ENCODE peak calls at places on chromosome 9, in five cellular contexts. J is fibroblast of villous mesenchyme, G is pancreas, Z is heart right ventricle, R is fibroblast of pulmonary artery. M is an unnamed sample.

GRCh38 chr9:130073373-130073772 is 19.7 kb downstream of the GPR107 start:
- DNase-seq in J (peak), G (no peak), Z (peak), R (peak), M (peak)

GRCh38 chr9:115118471-115119156 is 657 bp upstream of the TNC start:
- DNase-seq in J (peak), G (peak), Z (peak), R (peak), M (peak)

GRCh38 chr9:107039546-107039945 is 176.6 kb downstream of the ZNF462 start:
- DNase-seq in J (no peak), G (no peak), Z (no peak), R (peak), M (peak)

GRCh38 chr9:108290839-108291585 is 564.8 kb downstream of the ACTL7B start:
- DNase-seq in J (peak), G (no peak), Z (no peak), R (no peak), M (no peak)

GRCh38 chr9:134987376-134987775 is 69.7 kb upstream of the FCN1 start:
- DNase-seq in J (no peak), G (no peak), Z (no peak), R (no peak), M (no peak)

GRCh38 chr9:129306318-129306973 is 128.4 kb upstream of the IER5L start:
- DNase-seq in J (no peak), G (no peak), Z (no peak), R (no peak), M (no peak)

GRCh38 chr9:135096408-135096885 is 9.0 kb downstream of the OLFM1 start:
- DNase-seq in J (no peak), G (peak), Z (no peak), R (no peak), M (no peak)

GRCh38 chr9:101486693-101487442 is 46.8 kb upstream of the RNF20 start:
- DNase-seq in J (peak), G (peak), Z (peak), R (peak), M (peak)

GRCh38 chr9:134229466-134230091 is 65.2 kb upstream of the RNU6ATAC start:
- DNase-seq in J (no peak), G (peak), Z (no peak), R (no peak), M (no peak)

GRCh38 chr9:98117984-98118639 is 910 bp downstream of the TRIM14 start:
- DNase-seq in J (peak), G (no peak), Z (no peak), R (peak), M (peak)

GRCh38 chr9:111037744-111038335 is 430 bp downstream of the LPAR1 start:
- DNase-seq in J (peak), G (peak), Z (no peak), R (peak), M (peak)

GRCh38 chr9:124286292-124286931 is 28.7 kb downstream of the NEK6 start:
- DNase-seq in J (peak), G (no peak), Z (no peak), R (peak), M (peak)

GRCh38 chr9:90611568-90611967 is 31.1 kb downstream of the DIRAS2 start:
- DNase-seq in J (no peak), G (no peak), Z (no peak), R (no peak), M (no peak)

GRCh38 chr9:119709431-119709830 is 340.2 kb upstream of the BRINP1 start:
- DNase-seq in J (no peak), G (no peak), Z (no peak), R (no peak), M (no peak)

GRCh38 chr9:77981332-77981731 is 50.3 kb downstream of the GNAQ start:
- DNase-seq in J (no peak), G (no peak), Z (no peak), R (peak), M (peak)

GRCh38 chr9:109974143-109974917 is 194.3 kb downstream of the PALM2AKAP2 start:
- DNase-seq in J (no peak), G (no peak), Z (peak), R (no peak), M (no peak)

GRCh38 chr9:136773386-136774044 is 9.2 kb upstream of the LCN15 start:
- DNase-seq in J (no peak), G (no peak), Z (no peak), R (no peak), M (peak)

GRCh38 chr9:129170229-129170628 is 7.8 kb downstream of the IER5L start:
- DNase-seq in J (no peak), G (no peak), Z (no peak), R (peak), M (peak)

GRCh38 chr9:22446589-22446949 is at the start of gene DMRTA1:
- DNase-seq in J (peak), G (peak), Z (peak), R (peak), M (peak)

GRCh38 chr9:136109351-136110081 is 9.2 kb downstream of the TMEM250 start:
- DNase-seq in J (peak), G (peak), Z (peak), R (peak), M (peak)

GRCh38 chr9:92655366-92655765 is 14.6 kb downstream of the IPPK start:
- DNase-seq in J (no peak), G (no peak), Z (no peak), R (no peak), M (no peak)

GRCh38 chr9:14532716-14533115 is 160.5 kb downstream of the ZDHHC21 start:
- DNase-seq in J (no peak), G (no peak), Z (no peak), R (no peak), M (peak)

GRCh38 chr9:82021198-82021597 is 32.6 kb downstream of the SPATA31D1 start:
- DNase-seq in J (peak), G (no peak), Z (no peak), R (peak), M (peak)

GRCh38 chr9:96015876-96016686 is 140.6 kb downstream of the ERCC6L2 start:
- DNase-seq in J (no peak), G (no peak), Z (no peak), R (no peak), M (no peak)

GRCh38 chr9:84862786-84863185 is 193.3 kb downstream of the NTRK2 start:
- DNase-seq in J (no peak), G (no peak), Z (peak), R (peak), M (peak)

DNA sequence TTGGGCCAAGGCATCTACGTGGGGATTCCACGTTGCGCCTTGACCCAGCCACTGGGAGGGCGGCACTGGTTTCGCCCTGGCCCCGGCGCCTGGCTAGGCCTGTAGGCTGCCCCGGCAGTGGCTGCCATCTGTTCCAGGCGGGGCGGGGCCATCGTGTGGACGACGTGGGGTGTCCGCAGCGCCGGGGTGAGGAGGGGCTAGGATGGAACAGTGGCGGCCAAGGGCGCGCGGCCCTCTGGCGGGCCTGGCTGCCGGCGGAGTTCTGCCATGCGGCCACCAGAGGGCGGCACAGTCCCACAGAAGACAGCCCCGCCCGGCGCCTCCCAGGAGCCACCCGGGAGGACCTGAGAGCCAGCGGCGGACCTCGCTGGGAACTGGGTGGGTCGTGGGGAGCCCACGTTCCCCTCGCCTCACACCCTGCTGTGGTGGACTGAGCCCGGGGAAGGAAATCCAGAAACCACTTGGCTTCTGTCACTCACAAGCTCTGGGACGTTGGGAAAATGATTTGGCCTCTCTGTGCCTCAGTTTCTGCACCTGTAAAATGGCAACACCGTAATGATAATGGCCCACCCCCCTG is 22.6 kb upstream of the RAPGEF1 start:
- DNase-seq in J (peak), G (peak), Z (peak), R (peak), M (peak)
- TF ChIP-seq CTCF in J (peak), G (peak), Z (peak), R (peak), M (peak)

DNA sequence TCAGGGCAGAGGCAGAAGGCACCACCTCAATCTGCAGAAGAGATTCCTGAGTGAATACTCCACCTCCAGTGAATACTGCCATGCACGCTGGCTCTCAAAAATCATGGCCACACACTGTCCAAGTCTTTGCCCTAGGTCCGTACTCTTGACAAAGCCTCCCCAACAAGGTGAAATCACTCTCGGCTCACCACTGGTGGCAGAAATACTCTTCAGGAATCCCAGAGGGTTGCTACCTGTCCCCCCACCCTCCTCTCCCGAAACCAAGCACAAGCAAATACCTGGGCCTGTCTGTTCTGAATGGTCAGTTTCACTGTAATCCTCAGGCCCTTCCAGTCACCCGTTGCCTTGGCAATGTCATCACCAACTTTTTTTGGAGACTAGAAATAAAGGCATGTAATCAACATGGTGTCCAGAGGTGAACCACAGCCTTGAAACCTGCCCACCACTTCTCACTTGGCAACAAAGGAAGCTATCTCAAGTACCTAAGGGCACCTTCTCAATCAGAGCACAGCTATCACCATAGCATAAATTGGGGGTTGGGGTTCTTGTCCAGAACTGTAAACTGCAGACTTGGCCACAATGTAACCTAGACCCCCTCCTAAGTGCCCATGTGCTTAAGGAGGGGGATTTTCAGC is 1.8 kb downstream of the RPL12 start:
- DNase-seq in J (no peak), G (no peak), Z (no peak), R (no peak), M (peak)
- H3K4me3 ChIP-seq in J (peak), G (peak), Z (peak), R (peak), M (peak)

GRCh38 chr9:99947395-99947794 is 40.9 kb downstream of the STX17 start:
- DNase-seq in J (no peak), G (no peak), Z (no peak), R (peak), M (no peak)
- TF ChIP-seq CTCF in J (peak), G (no peak), Z (no peak), R (peak), M (peak)

GRCh38 chr9:132995121-132995420 is 16.6 kb downstream of the GFI1B start:
- DNase-seq in J (no peak), G (no peak), Z (no peak), R (no peak), M (no peak)

GRCh38 chr9:132996526-132996925 is 18.0 kb downstream of the GFI1B start:
- DNase-seq in J (no peak), G (no peak), Z (no peak), R (no peak), M (no peak)

GRCh38 chr9:132993511-132993939 is 15.0 kb downstream of the GFI1B start:
- DNase-seq in J (no peak), G (no peak), Z (no peak), R (no peak), M (no peak)

GRCh38 chr9:132995906-132996305 is 17.4 kb downstream of the GFI1B start:
- DNase-seq in J (no peak), G (no peak), Z (no peak), R (no peak), M (no peak)

GRCh38 chr9:132994410-132995120 is 16.1 kb downstream of the GFI1B start:
- DNase-seq in J (peak), G (no peak), Z (no peak), R (peak), M (peak)
- H3K4me3 ChIP-seq in J (no peak), G (no peak), Z (no peak), R (no peak), M (no peak)

DNA sequence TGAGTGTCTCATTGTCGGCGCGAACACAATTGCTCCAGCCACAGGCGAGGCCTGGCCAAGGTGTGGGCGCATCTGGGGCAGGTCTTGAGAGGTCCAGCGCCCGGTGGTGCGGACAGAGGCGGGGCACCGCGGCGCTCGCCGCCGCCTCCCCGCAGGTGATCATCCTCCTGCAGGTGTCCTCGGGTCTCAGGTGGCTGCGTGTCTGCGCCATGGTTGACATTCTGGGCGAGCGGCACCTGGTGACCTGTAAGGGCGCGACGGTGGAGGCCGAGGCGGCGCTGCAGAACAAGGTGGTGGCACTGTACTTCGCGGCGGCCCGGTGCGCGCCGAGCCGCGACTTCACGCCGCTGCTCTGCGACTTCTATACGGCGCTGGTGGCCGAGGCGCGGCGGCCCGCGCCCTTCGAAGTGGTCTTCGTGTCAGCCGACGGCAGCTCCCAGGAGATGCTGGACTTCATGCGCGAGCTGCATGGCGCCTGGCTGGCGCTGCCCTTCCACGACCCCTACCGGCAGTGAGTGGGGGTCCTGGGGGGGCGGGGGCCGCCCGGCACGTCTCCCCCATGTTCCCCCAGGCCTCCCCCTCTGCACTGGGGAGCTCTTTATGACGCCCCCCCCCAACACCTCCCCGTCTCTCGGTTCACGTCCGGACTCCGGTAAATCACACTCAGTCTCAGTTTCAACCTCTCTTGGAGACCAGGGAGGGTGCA is 401 bp downstream of the NXNL2 start:
- DNase-seq in J (no peak), G (peak), Z (no peak), R (no peak), M (no peak)
- TF ChIP-seq CTCF in J (no peak), G (no peak), Z (no peak), R (no peak), M (no peak)

GRCh38 chr9:132546148-132547051 is 36.0 kb upstream of the BARHL1 start:
- DNase-seq in J (peak), G (peak), Z (peak), R (peak), M (peak)
- H3K4me3 ChIP-seq in J (peak), G (no peak), Z (peak), R (peak), M (peak)

DNA sequence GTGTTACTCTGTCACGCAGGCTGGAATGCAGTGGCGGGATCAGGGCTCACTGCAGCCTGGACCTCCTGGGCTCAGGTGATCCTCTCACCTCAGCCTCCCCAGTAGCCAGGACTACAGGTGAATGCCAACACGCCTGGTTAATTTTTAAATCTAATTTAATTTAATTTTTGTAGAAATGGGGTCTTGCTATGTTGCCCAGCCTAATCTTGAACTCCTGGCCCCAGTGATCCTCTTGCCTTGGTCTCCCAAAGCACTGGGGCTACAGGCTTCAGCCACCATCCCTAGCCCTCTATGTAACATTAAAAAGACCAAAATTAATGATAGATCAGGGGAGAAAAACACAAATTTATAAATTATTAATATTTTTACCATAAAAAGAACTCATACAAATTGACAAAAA is 11.3 kb upstream of the UBAP2 start:
- DNase-seq in J (no peak), G (no peak), Z (no peak), R (no peak), M (no peak)
- TF ChIP-seq CTCF in J (no peak), G (no peak), Z (no peak), R (no peak), M (no peak)

GRCh38 chr9:122931851-122932199 is 513 bp upstream of the ZBTB26 start:
- DNase-seq in J (no peak), G (no peak), Z (no peak), R (no peak), M (no peak)

GRCh38 chr9:122923947-122924346 is 7.4 kb downstream of the ZBTB26 start:
- DNase-seq in J (no peak), G (no peak), Z (no peak), R (no peak), M (no peak)

GRCh38 chr9:122930541-122930932 is 775 bp downstream of the ZBTB26 start:
- DNase-seq in J (no peak), G (no peak), Z (no peak), R (no peak), M (no peak)

GRCh38 chr9:122930933-122931850 is at the start of gene ZBTB26:
- DNase-seq in J (peak), G (peak), Z (peak), R (peak), M (peak)

DNA sequence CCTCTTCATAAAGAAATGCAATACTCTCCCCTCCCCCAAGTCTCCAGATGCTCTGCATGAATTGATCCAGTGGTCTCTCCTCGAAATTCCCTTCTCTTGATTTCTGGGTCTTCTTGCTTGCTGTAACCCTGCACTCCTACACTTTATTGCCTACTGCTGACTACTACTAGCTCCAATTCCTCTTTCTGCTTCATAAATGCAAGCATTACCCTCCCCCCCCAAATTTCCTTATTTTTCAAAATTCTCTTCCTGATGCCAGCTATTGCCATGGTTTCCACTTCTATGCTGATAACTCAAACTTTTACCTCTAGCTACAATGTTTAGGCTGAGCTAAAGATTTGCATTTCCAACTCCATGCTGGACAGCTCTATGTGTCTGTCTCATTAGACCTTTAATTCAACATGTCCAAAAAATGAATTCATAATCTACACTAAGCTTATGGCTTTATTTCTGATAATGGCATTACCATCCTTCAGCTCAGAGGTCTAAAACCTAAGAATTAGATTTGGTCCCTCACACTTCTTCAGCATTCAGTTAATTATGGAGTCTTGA is 1.4 kb downstream of the ZBTB26 start:
- DNase-seq in J (no peak), G (no peak), Z (no peak), R (no peak), M (no peak)
- H3K4me3 ChIP-seq in J (no peak), G (no peak), Z (no peak), R (peak), M (no peak)

GRCh38 chr9:7095054-7095453 is 337.3 kb downstream of the KDM4C start:
- DNase-seq in J (no peak), G (no peak), Z (no peak), R (no peak), M (no peak)

GRCh38 chr9:7094576-7094975 is 336.8 kb downstream of the KDM4C start:
- DNase-seq in J (no peak), G (no peak), Z (no peak), R (no peak), M (no peak)

GRCh38 chr9:7097040-7097715 is 339.4 kb downstream of the KDM4C start:
- DNase-seq in J (no peak), G (no peak), Z (no peak), R (no peak), M (no peak)

GRCh38 chr9:7093040-7093439 is 335.3 kb downstream of the KDM4C start:
- DNase-seq in J (no peak), G (no peak), Z (no peak), R (no peak), M (no peak)

DNA sequence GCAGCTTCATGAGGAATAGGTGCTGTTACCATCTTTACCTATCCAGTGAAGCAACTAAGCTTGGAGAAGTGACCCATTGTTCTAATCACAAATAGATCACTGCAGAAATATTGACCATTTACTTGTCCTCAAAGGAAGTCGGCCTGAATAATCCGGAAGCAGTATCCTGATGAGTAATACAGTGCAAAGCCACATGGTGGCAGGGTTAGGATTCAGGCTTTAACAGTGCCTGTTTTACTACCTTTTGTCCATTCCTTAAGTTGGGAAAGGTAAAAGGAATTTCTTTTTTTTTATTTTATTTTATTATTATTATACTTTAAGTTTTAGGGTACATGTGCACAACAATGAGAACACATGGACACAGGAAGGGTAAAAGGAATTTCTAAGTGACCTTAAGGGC is 336.3 kb downstream of the KDM4C start:
- DNase-seq in J (peak), G (no peak), Z (no peak), R (peak), M (peak)
- TF ChIP-seq CTCF in J (peak), G (no peak), Z (peak), R (peak), M (peak)

M was measured in cardiac fibroblast.